ENCODE peak calls at places on chromosomes 16 and 17, in nine cellular contexts. Q, O, T, U, J, R, X, C and W are unnamed samples.

GRCh38 chr16:11297492-11298142 is 16.5 kb upstream of the PRM1 start:
- DNase-seq in R (peak), X (peak), C (peak), Q (no peak), J (peak), U (peak), T (peak), O (no peak), W (peak)

GRCh38 chr17:1154704-1155103 is 25.1 kb downstream of the ABR start:
- DNase-seq in X (no peak), C (peak), R (no peak), O (no peak), Q (no peak), J (peak), T (peak), U (no peak), W (no peak)

GRCh38 chr16:68351991-68352431 is 41.2 kb downstream of the PRMT7 start:
- DNase-seq in T (no peak), R (peak), U (no peak), J (no peak), X (no peak), C (no peak), Q (no peak), O (no peak), W (no peak)

GRCh38 chr17:77254961-77255741 is 114.4 kb downstream of the SEC14L1 start:
- DNase-seq in X (peak), U (no peak), O (no peak), C (no peak), R (peak), Q (no peak), J (no peak), T (no peak), W (no peak)

GRCh38 chr17:30997842-30998241 is 27.0 kb downstream of the RNF135 start:
- DNase-seq in J (no peak), T (no peak), Q (no peak), U (no peak), R (no peak), O (no peak), C (no peak), X (no peak), W (no peak)

GRCh38 chr17:50266384-50267073 is 7.7 kb upstream of the TMEM92 start:
- DNase-seq in X (peak), J (no peak), U (peak), O (peak), C (no peak), R (peak), Q (no peak), T (peak), W (no peak)

GRCh38 chr17:27455914-27456680 is at the start of gene KSR1:
- DNase-seq in R (peak), Q (peak), T (peak), O (peak), J (peak), U (peak), X (peak), C (peak), W (peak)

GRCh38 chr17:69287168-69287567 is 39.8 kb downstream of the ABCA5 start:
- DNase-seq in X (no peak), R (no peak), U (no peak), O (no peak), T (no peak), J (no peak), C (no peak), Q (no peak), W (no peak)

GRCh38 chr17:65956814-65957213 is 235.1 kb downstream of the CEP112 start:
- DNase-seq in J (no peak), C (no peak), Q (no peak), T (no peak), R (no peak), U (no peak), O (no peak), X (no peak), W (no peak)

GRCh38 chr17:4958102-4958501 is 7.2 kb downstream of the ENO3 start:
- DNase-seq in O (no peak), J (no peak), X (no peak), C (no peak), U (no peak), R (no peak), T (no peak), Q (no peak), W (no peak)

GRCh38 chr16:57475711-57476339 is 10.5 kb downstream of the DOK4 start:
- DNase-seq in Q (peak), C (no peak), T (peak), U (no peak), J (no peak), O (no peak), X (no peak), R (no peak), W (peak)

GRCh38 chr16:20613471-20613887 is 37.3 kb upstream of the ACSM2B start:
- DNase-seq in R (peak), C (no peak), Q (no peak), J (no peak), U (no peak), T (no peak), X (no peak), O (no peak), W (no peak)

GRCh38 chr16:81539009-81539820 is 94.6 kb downstream of the CMIP start:
- DNase-seq in O (no peak), R (no peak), J (no peak), X (no peak), Q (no peak), C (no peak), U (no peak), T (no peak), W (no peak)

GRCh38 chr17:73288534-73289302 is 23.1 kb downstream of the CDC42EP4 start:
- DNase-seq in J (peak), X (no peak), C (no peak), R (peak), Q (no peak), O (no peak), U (no peak), T (peak), W (no peak)

GRCh38 chr17:4665027-4665426 is 23.5 kb upstream of the ALOX15 start:
- DNase-seq in O (no peak), J (no peak), C (no peak), X (no peak), Q (no peak), R (no peak), T (no peak), U (no peak), W (no peak)

GRCh38 chr16:60142991-60143705 is 1409.0 kb upstream of the GOT2 start:
- DNase-seq in X (peak), O (no peak), J (no peak), R (no peak), C (no peak), U (no peak), T (no peak), Q (no peak), W (no peak)

GRCh38 chr16:72794319-72794718 is 253.6 kb downstream of the ZFHX3 start:
- DNase-seq in O (no peak), X (no peak), T (peak), R (no peak), Q (no peak), J (peak), U (no peak), C (no peak), W (no peak)

GRCh38 chr17:73667184-73667959 is 23.1 kb upstream of the SDK2 start:
- DNase-seq in O (no peak), T (peak), C (no peak), J (no peak), Q (no peak), U (no peak), R (peak), X (no peak), W (no peak)

GRCh38 chr17:45341389-45342158 is 24.8 kb upstream of the MAP3K14 start:
- DNase-seq in J (peak), C (no peak), U (peak), T (peak), R (peak), X (peak), O (peak), Q (no peak), W (no peak)

GRCh38 chr17:77872199-77872598 is 86.3 kb upstream of the TNRC6C start:
- DNase-seq in T (no peak), U (no peak), J (no peak), C (no peak), R (no peak), Q (no peak), O (no peak), X (no peak), W (no peak)

GRCh38 chr17:72667096-72668063 is 425.1 kb downstream of the SLC39A11 start:
- DNase-seq in C (no peak), U (no peak), R (no peak), J (no peak), O (no peak), Q (no peak), X (no peak), T (no peak), W (no peak)

GRCh38 chr17:2058521-2059124 is 3.7 kb downstream of the HIC1 start:
- DNase-seq in Q (no peak), C (no peak), X (no peak), O (no peak), R (peak), T (peak), U (peak), J (peak), W (no peak)

GRCh38 chr17:78362671-78363070 is 2.8 kb upstream of the SOCS3 start:
- DNase-seq in T (no peak), J (no peak), C (no peak), U (no peak), X (no peak), R (no peak), O (no peak), Q (no peak), W (no peak)

GRCh38 chr17:10649031-10649430 is 8.1 kb downstream of the MYH3 start:
- DNase-seq in U (no peak), O (no peak), J (no peak), R (no peak), C (no peak), X (no peak), T (no peak), Q (no peak), W (no peak)

GRCh38 chr17:32936894-32937500 is 9.0 kb downstream of the TMEM98 start:
- DNase-seq in C (peak), U (peak), T (peak), R (peak), O (peak), Q (peak), X (peak), J (peak), W (peak)

GRCh38 chr16:67391424-67392300 is 1.6 kb downstream of the TPPP3 start:
- DNase-seq in O (no peak), T (peak), U (no peak), C (peak), X (no peak), Q (no peak), J (no peak), R (peak), W (no peak)

GRCh38 chr16:14545346-14545884 is 84.6 kb downstream of the PARN start:
- DNase-seq in T (no peak), Q (no peak), C (no peak), J (no peak), X (no peak), U (no peak), O (no peak), R (no peak), W (no peak)

GRCh38 chr17:77886387-77886728 is 72.1 kb upstream of the TNRC6C start:
- DNase-seq in C (no peak), O (no peak), X (no peak), R (no peak), U (peak), T (peak), Q (no peak), J (no peak), W (no peak)

GRCh38 chr17:35159926-35160325 is 12.3 kb downstream of the UNC45B start:
- DNase-seq in X (no peak), Q (no peak), T (no peak), O (no peak), U (no peak), J (no peak), R (no peak), C (no peak), W (no peak)